ENCODE peak calls at places on chromosome X, in six cellular contexts. M is H1, I is SK-N-SH, Q is HCT116, F is HepG2, W is K562. B is an unnamed sample.

GRCh38 chrX:12065251-12065650 is 73.0 kb upstream of the FRMPD4 start:
- DNase-seq in F (no peak), W (no peak), Q (no peak), I (no peak), M (peak; percentile 3), B (peak; percentile 5)

GRCh38 chrX:39821011-39821708 is 276.6 kb downstream of the BCOR start:
- DNase-seq in Q (no peak), F (no peak), I (peak; percentile 86), W (no peak), M (no peak), B (peak; percentile 77)

GRCh38 chrX:120020305-120020704 is 57.2 kb downstream of the RHOXF2B start:
- DNase-seq in M (no peak), W (no peak), I (no peak), F (no peak), Q (no peak), B (no peak)

GRCh38 chrX:70386240-70386639 is 36.9 kb upstream of the GDPD2 start:
- DNase-seq in M (no peak), Q (no peak), F (no peak), W (no peak), I (no peak), B (no peak)

GRCh38 chrX:71637253-71637618 is 18.9 kb upstream of the CXCR3 start:
- DNase-seq in I (no peak), Q (no peak), M (no peak), F (no peak), W (no peak), B (no peak)

GRCh38 chrX:144709841-144710240 is 537.5 kb upstream of the SPANXN1 start:
- DNase-seq in Q (no peak), M (no peak), W (no peak), F (no peak), I (no peak), B (no peak)

GRCh38 chrX:25600776-25601175 is 537.4 kb upstream of the MAGEB18 start:
- DNase-seq in Q (no peak), W (no peak), I (no peak), M (no peak), F (no peak), B (no peak)

GRCh38 chrX:153667931-153668396 is 5.6 kb downstream of the PNCK start:
- DNase-seq in Q (peak; percentile 50), M (no peak), I (peak; percentile 87), F (peak; percentile 51), W (peak; percentile 76), B (no peak)

GRCh38 chrX:68588653-68589371 is 58.7 kb upstream of the STARD8 start:
- DNase-seq in W (peak; percentile 22), F (no peak), I (no peak), Q (no peak), M (no peak), B (no peak)

GRCh38 chrX:16665089-16665488 is 15.1 kb downstream of the S100G start:
- DNase-seq in F (no peak), M (no peak), I (no peak), W (no peak), Q (no peak), B (no peak)

GRCh38 chrX:16666541-16666940 is 16.6 kb downstream of the S100G start:
- DNase-seq in I (no peak), Q (no peak), W (no peak), M (no peak), F (no peak), B (no peak)

GRCh38 chrX:16671005-16671404 is 21.0 kb downstream of the S100G start:
- DNase-seq in Q (peak; percentile 12), M (no peak), W (peak; percentile 42), I (peak; percentile 60), F (peak; percentile 5), B (peak; percentile 47)
- TF ChIP-seq YY1 in Q (no peak), M (no peak), W (no peak), I (no peak), F (no peak), B (no peak)

DNA sequence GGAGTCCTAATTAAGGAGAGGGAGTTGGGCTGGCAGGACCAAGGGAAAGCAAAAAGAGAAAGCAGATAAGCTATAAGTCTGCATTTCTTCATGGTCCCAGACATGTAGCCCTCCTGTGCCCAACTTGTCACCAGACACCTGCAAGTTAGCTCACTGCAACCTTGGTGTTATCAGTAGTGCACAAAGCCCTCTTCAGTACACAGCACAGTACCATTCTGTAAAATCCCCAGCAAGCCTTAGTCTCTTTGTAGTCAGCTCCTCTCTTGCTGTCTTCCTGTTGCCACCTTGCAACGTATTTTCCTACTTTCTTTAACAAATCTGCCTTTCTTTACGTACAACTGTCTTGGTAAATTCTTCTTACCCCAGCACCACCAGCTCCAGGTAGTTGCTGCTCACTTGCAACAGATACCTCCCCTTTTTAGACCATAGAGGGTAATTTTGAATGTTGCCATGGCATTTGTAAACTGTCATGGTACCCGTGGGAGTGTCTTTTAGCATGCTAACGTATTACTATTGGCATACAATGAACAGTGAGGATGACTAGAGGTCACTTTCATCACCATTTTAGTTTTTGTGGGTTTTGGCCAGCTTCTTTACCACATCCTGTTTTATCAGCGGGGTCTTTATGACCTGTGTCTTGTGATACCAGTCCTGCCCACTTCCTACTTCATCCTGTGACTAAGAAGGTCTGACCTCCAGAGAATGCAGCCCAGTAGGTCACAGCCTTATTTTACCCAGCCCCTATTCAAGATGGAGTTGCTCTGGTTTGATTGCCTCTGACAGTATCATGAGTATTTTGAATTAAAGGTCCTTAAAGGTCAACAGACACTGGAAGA is 28.3 kb upstream of the AP1S2 start:
- DNase-seq in I (no peak), W (no peak), F (no peak), M (no peak), Q (no peak), B (no peak)
- TF ChIP-seq YY1 in I (no peak), W (no peak), F (no peak), M (no peak), Q (no peak), B (no peak)

DNA sequence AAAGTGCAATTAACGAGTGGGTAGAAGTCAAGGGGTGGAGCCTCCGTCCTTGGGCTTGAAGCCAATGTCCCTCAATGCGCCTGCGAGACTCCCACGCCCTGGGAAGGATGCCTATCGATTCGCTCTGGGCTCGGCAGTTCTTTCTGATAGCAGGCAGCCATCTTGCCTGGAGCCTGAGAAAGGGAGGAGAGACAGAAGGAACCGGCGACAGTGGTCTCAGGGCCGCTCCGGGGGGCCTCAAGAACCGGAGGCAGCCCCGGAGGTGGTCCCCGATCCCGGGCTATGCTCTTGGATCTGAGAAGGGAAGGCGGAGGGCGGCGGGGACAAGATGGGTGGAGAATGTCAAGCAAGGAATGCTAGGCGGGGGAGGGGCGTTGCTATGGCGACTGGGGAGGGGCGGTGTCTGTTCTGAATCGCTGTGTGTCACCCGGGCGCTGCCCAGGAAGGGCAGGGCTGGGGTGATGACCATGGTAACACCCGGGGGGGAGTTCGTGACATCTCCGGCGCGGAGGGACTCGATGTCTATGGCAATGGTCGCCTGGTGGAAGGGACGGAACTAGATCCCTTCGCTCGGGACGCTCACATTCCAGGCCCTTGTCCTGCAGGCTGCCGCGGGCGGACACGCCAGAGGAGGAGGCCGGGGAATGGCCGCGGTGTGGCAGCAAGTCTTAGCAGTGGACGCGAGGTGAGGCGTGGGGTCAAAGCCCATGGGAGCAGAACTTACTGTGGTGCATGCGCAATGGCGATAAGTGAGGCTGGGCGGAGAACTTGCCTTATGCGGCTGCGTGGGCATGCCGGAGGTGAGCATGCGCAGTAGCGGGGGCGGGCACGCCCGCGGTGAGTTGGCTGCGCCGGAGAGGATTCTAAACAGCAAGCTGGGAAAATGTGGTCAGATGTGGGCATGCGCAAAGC is at the start of gene WDR13:
- DNase-seq in F (peak; percentile 84), M (peak; percentile 84), I (peak; percentile 91), W (peak; percentile 95), Q (peak; percentile 89), B (peak; percentile 89)
- TF ChIP-seq YY1 in F (peak; percentile 95), M (peak; percentile 96), I (peak; percentile 95), W (peak; percentile 88), Q (peak; percentile 98), B (peak; percentile 89)

DNA sequence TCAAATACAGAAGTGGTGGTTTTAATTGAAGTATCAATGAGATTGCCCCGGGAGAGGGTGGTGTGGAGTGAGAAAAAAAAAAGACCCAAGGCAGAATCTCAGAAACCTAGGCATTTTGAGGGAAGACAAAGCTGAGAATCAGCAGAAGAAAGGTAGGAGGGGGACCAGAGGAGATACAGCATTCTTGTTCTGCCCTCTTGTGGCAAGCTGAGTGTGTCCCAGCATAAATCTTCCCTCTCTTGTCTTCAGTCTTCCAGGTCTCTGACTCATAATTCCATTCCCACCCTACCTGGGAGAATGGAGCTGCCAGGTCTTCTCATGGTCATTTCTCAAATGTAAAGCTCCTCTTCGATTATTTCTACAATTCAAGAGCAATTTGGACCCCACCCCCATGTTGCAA is 32.7 kb upstream of the MAGED1 start:
- DNase-seq in F (peak; percentile 14), M (no peak), I (peak; percentile 30), W (peak; percentile 27), Q (peak; percentile 18), B (peak; percentile 35)
- TF ChIP-seq YY1 in F (no peak), M (no peak), I (no peak), W (no peak), Q (no peak), B (no peak)

GRCh38 chrX:150334100-150334499 is 29.0 kb upstream of the MAMLD1 start:
- DNase-seq in I (no peak), M (no peak), W (no peak), F (no peak), Q (no peak), B (no peak)

GRCh38 chrX:150334998-150335397 is 28.1 kb upstream of the MAMLD1 start:
- DNase-seq in W (no peak), M (no peak), Q (no peak), I (no peak), F (no peak), B (no peak)

GRCh38 chrX:150337026-150337425 is 26.1 kb upstream of the MAMLD1 start:
- DNase-seq in M (no peak), I (no peak), Q (no peak), W (no peak), F (no peak), B (no peak)

DNA sequence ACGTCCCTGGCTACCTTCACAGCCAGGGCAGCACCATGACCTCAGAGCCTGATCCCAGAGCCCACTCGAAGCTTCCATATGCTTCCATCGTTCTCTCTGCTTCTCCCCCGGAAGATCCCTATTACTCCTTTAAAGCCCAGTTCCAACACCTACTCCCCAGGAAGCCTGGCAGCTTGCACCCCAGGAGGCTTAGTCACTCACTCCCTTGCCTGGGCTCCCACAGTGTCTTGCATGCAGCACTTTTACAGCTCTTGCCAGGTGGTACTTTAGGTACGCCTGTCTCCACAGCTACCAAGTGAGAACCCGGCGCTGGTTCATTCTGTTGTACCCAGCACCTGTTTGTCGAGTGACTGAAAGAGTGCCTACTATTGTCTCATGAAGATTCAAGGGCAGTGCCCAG is 24.5 kb upstream of the MAMLD1 start:
- DNase-seq in W (no peak), F (no peak), Q (no peak), M (no peak), I (no peak), B (no peak)
- TF ChIP-seq YY1 in W (no peak), F (no peak), Q (no peak), M (no peak), I (no peak), B (no peak)

B was measured in NT2/D1.